ENCODE peak calls at places on chromosomes 5 and 9, in seven cellular contexts. R is posterior vena cava; N is stimulated activated CD4-positive, alpha-beta T cell treated with anti-CD3 and anti-CD28 coated beads, Interleukin-1b, Interleukin-23, amount 100 ng/mL, for 48 hours; K is naive B cell; Q is kidney epithelial cell; A is fibroblast of the aortic adventitia; Y is kidney glomerular epithelial cell. J is an unnamed sample.

GRCh38 chr5:91212336-91213092 is 170.6 kb downstream of the ARRDC3 start:
- DNase-seq in N (no peak), A (peak), K (no peak), Y (no peak), Q (peak), R (peak), J (peak)

GRCh38 chr5:81425569-81425968 is 31.6 kb upstream of the ACOT12 start:
- DNase-seq in R (no peak), Y (no peak), K (peak), N (no peak), Q (peak), A (peak), J (no peak)

GRCh38 chr5:5711112-5711511 is 288.6 kb downstream of the ICE1 start:
- DNase-seq in A (no peak), R (no peak), K (no peak), Y (no peak), Q (no peak), N (no peak), J (no peak)

GRCh38 chr9:13688990-13689600 is 409.6 kb upstream of the MPDZ start:
- DNase-seq in Q (no peak), Y (peak), A (peak), K (no peak), R (no peak), N (no peak), J (no peak)

GRCh38 chr5:88666761-88667186 is 216.2 kb downstream of the MEF2C start:
- DNase-seq in Y (no peak), R (no peak), Q (no peak), K (no peak), A (peak), N (no peak), J (no peak)

GRCh38 chr5:85049020-85049419 is 664.3 kb upstream of the EDIL3 start:
- DNase-seq in K (no peak), A (peak), Q (peak), R (no peak), Y (peak), N (no peak), J (no peak)

GRCh38 chr5:139394123-139394653 is 716 bp downstream of the PROB1 start:
- DNase-seq in Q (no peak), K (peak), A (no peak), Y (no peak), R (no peak), N (no peak), J (peak)

GRCh38 chr5:176734756-176735342 is 75.5 kb upstream of the UNC5A start:
- DNase-seq in Q (no peak), K (no peak), R (peak), N (no peak), Y (no peak), A (no peak), J (no peak)

GRCh38 chr5:20959347-20959746 is 971.3 kb upstream of the CDH18 start:
- DNase-seq in Q (no peak), Y (no peak), N (no peak), K (no peak), A (no peak), R (no peak), J (no peak)

GRCh38 chr5:155092318-155092717 is 78.8 kb downstream of the KIF4B start:
- DNase-seq in A (no peak), Q (no peak), K (no peak), R (no peak), Y (no peak), N (no peak), J (no peak)

GRCh38 chr5:178279026-178279722 is 46.6 kb upstream of the PHYKPL start:
- DNase-seq in K (no peak), R (no peak), N (no peak), Y (no peak), A (no peak), Q (no peak), J (no peak)

GRCh38 chr9:130446111-130446861 is 1.5 kb downstream of the ASS1 start:
- DNase-seq in K (no peak), N (no peak), A (peak), Q (no peak), R (peak), Y (peak), J (peak)

GRCh38 chr5:137997726-137998213 is 35.1 kb downstream of the FAM13B start:
- DNase-seq in Y (peak), K (no peak), A (no peak), N (peak), R (no peak), Q (peak), J (no peak)

J was measured in transverse colon.